ENCODE peak calls at places on chromosomes 2 and 18, in four cellular contexts. T is WTC11, N is K562, E is HepG2. Q is an unnamed sample.

GRCh38 chr2:218892693-218893348 is 12.2 kb downstream of the WNT10A start:
- DNase-seq in T (peak), N (peak), E (peak), Q (peak)

GRCh38 chr2:147224070-147224469 is 620.8 kb upstream of the ACVR2A start:
- DNase-seq in T (no peak), N (no peak), E (no peak), Q (no peak)

GRCh38 chr2:20390524-20391123 is 40.0 kb upstream of the PUM2 start:
- DNase-seq in T (no peak), N (no peak), E (no peak), Q (no peak)

GRCh38 chr2:189049709-189050108 is 75.5 kb downstream of the COL3A1 start:
- DNase-seq in T (no peak), N (no peak), E (no peak), Q (no peak)

GRCh38 chr2:219018726-219019125 is 22.6 kb downstream of the CFAP65 start:
- DNase-seq in T (no peak), N (no peak), E (no peak), Q (no peak)

GRCh38 chr18:65221115-65221514 is 529.7 kb upstream of the CDH7 start:
- DNase-seq in T (no peak), N (no peak), E (no peak), Q (no peak)

GRCh38 chr2:100196786-100197494 is 54.5 kb upstream of the AFF3 start:
- DNase-seq in T (no peak), N (no peak), E (no peak), Q (no peak)

GRCh38 chr2:10502803-10503107 is 54.6 kb upstream of the ODC1 start:
- DNase-seq in T (no peak), N (no peak), E (no peak), Q (no peak)

GRCh38 chr18:23721711-23722479 is 32.6 kb downstream of the LAMA3 start:
- DNase-seq in T (no peak), N (no peak), E (no peak), Q (peak)
- TF ChIP-seq NR3C1 in T (no peak), N (no peak), E (no peak), Q (no peak)

GRCh38 chr2:155235710-155236109 is 537.2 kb downstream of the KCNJ3 start:
- DNase-seq in T (no peak), N (no peak), E (no peak), Q (no peak)
- TF ChIP-seq NR3C1 in T (no peak), N (no peak), E (no peak), Q (no peak)

DNA sequence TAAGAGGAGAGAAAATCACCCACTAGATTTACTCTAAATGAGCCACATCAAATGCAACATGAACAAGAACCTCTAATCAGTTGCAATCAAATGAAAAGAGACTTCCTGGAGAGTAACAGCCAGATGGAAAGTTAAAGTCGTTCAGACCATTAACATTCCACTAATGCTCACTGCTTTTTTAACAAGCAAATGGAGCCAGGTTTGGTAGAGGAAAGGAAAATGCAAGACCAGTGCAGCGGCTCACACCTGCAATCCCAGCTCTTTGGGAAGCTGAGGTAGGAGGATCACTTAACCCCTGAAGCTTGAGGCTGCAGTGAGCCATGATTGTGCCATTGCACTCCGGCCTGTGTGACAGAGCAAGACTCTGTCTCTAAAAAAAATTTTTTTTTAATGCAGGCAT is 48.5 kb downstream of the CACNB4 start:
- DNase-seq in T (no peak), N (no peak), E (no peak), Q (no peak)
- TF ChIP-seq NR3C1 in T (no peak), N (no peak), E (no peak), Q (no peak)

GRCh38 chr2:124369181-124369580 is 344.1 kb downstream of the CNTNAP5 start:
- DNase-seq in T (no peak), N (no peak), E (no peak), Q (no peak)
- TF ChIP-seq NR3C1 in T (no peak), N (no peak), E (no peak), Q (no peak)

DNA sequence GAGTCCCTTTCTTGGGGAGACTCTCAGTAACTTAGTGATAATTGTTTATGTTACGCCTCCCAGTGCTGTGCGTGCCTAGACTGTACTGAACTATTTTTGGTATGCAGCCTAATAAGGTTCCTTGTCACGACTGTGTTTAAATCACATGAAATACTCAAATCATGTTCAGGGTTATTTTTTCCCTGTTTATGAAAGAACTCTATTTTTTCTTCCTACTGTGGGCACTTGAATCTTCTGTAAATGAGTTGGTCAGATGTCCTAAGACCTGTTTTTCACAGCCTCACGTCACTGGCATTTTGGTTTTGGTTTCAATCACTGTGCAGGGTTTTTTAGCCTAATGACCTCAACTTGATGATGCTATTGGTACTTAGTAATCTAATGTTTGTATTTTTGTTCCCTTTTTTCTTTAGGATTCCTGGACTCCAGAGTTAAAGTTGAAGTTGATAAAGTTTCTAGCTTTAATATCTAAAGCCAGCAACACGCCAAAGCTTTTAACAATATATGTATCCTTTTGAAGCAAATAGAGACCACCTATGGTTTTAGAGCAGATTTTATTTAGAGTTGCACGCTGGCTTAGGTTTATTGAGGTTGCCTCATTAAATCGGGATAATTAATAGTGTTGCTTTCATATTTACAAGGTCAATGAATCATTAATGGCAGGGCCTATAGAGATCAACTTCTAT is 24.0 kb downstream of the ARMC9 start:
- DNase-seq in T (no peak), N (no peak), E (no peak), Q (no peak)
- TF ChIP-seq NR3C1 in T (no peak), N (no peak), E (no peak), Q (no peak)

GRCh38 chr2:166786707-166787106 is 101.6 kb upstream of the XIRP2 start:
- DNase-seq in T (no peak), N (no peak), E (peak), Q (no peak)

DNA sequence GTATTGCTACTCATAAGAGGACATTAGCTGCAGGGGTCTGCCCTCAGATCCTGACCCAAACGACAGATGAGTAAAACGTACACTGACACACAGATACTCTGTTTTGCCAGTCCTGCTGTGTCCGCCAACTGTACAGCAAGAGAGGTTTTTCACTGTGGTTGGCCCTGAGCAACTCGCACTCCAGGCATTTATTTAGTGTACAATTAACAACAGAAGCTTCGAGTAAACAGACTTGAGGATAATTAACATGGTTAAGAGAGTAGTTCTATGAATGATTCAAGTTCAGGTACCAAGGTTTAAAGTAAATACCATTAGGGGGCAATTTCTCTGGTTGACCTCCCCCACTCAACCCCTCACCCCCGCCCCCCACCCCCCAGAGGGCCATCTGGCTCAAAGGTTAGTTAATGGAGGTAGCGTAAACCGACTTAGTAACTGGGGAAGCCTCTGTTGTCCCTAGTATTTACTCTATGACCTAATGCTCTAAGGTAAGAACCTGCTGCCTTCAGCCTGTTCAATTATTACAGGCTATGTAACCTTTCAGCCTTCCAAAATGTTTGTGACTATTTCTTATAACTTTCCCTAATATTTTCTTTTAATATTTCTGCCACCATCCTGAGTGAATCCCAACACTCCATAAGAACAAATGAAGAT is 103.9 kb upstream of the XIRP2 start:
- DNase-seq in T (no peak), N (no peak), E (peak), Q (no peak)
- TF ChIP-seq NR3C1 in T (no peak), N (no peak), E (no peak), Q (no peak)

GRCh38 chr2:148238561-148238960 is 217.7 kb downstream of the MBD5 start:
- DNase-seq in T (no peak), N (no peak), E (no peak), Q (no peak)
- TF ChIP-seq NR3C1 in T (no peak), N (no peak), E (no peak), Q (no peak)

DNA sequence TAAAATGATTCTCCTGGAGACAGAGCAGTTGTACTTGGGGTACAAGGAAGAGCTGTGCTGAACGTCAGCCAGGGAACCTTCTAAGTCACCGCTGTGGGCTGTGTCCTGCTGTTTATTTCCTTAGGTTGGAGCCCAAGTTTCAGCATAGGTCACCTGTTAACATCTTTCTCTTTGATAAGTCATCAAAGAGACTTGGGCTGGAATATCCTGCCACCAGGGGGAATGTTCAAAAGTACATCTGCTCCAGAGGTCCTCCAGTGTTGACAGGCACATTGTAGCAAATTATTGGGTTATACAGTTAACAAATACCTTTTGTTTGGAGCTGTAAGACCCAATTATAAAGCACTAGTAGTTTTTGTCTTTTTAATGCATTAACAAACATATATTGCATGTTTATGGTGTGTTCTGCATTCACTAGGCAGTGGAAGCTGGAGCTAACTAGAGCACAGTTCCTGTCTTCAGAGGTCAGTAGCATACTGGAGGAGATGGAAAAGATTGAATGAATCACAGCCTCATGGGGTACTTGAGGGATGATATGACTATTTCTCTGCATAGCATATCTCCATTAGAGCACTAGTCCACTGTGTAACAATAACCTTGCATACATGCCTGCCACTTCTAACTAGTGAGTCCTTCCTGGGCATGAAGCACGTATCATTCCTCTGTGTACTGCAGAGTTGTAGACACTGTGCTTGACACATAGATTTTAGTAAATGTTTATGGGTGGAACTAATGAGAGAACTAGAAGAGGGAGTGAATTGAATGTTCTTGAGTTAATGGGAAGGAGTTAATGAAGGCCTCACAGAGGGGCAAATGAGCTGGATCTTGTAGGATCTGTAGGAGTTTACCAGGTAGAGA is 182.1 kb downstream of the AGAP1 start:
- DNase-seq in T (no peak), N (no peak), E (peak), Q (peak)
- TF ChIP-seq NR3C1 in T (no peak), N (no peak), E (no peak), Q (no peak)

DNA sequence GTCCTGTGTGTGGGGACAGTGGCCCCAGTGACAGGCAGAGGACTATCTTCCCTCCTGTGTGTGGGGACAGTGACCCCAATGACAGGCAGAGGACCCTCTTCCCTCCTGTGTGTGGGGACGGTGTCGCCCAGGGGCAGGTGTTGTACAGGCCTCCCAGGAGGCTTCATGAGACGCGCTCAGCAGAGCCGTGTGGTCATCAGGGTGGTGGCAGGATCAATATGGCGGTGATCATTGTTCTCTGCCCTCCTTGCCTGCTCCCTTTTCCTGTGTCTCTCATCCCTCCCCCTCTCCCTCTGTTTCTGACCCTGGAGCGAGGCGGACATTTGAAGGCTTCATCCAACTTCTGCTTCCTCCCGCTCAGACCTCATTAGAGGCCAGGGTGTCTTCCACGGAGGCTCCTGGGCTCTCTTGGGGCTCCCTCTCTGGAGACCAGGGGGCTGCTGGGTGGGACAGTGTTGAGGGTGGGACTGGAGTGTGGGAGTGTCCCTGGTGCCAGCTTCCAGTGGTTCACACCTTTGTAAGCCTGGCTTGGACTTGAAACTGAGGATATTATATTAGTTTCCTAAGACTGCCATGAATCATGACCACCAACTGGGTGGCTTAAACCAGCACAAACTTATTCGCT is 59.5 kb downstream of the ACKR3 start:
- DNase-seq in T (no peak), N (no peak), E (no peak), Q (no peak)
- TF ChIP-seq NR3C1 in T (no peak), N (no peak), E (no peak), Q (no peak)